ENCODE peak calls at places on chromosomes 2 and 18, in four cellular contexts. One of them, this sample, is unnamed.
A peak's percentile ranks its signal among the peaks of the same experiment; 100 is the strongest.

GRCh38 chr2:99354060-99354459 is 16.9 kb downstream of the EIF5B start:
- DNase-seq in endothelial cell of umbilical vein: no peak
- DNase-seq in lower leg skin: no peak
- DNase-seq in cardiac muscle cell: no peak
- DNase-seq in this sample: no peak

GRCh38 chr2:20052872-20053281 is 1.4 kb upstream of the LAPTM4A start:
- DNase-seq in endothelial cell of umbilical vein: peak; percentile 80
- DNase-seq in cardiac muscle cell: no peak
- DNase-seq in lower leg skin: peak; percentile 86
- DNase-seq in this sample: no peak

GRCh38 chr2:239864247-239865058 is 160.7 kb downstream of the NDUFA10 start:
- DNase-seq in endothelial cell of umbilical vein: no peak
- DNase-seq in cardiac muscle cell: no peak
- DNase-seq in lower leg skin: peak; percentile 5
- DNase-seq in this sample: peak; percentile 66

GRCh38 chr2:191533693-191534175 is 144.2 kb upstream of the NABP1 start:
- DNase-seq in lower leg skin: no peak
- DNase-seq in cardiac muscle cell: no peak
- DNase-seq in endothelial cell of umbilical vein: no peak
- DNase-seq in this sample: no peak

GRCh38 chr2:201978988-201979387 is 54.7 kb upstream of the FZD7 start:
- DNase-seq in cardiac muscle cell: no peak
- DNase-seq in endothelial cell of umbilical vein: no peak
- DNase-seq in lower leg skin: peak; percentile 39
- DNase-seq in this sample: no peak

GRCh38 chr2:189337648-189338047 is 103.6 kb upstream of the WDR75 start:
- DNase-seq in lower leg skin: no peak
- DNase-seq in endothelial cell of umbilical vein: no peak
- DNase-seq in cardiac muscle cell: no peak
- DNase-seq in this sample: no peak

GRCh38 chr2:240013343-240013742 is 11.8 kb downstream of the NDUFA10 start:
- DNase-seq in cardiac muscle cell: no peak
- DNase-seq in lower leg skin: no peak
- DNase-seq in endothelial cell of umbilical vein: peak; percentile 19
- DNase-seq in this sample: no peak

GRCh38 chr18:32328379-32328778 is 138.5 kb downstream of the MEP1B start:
- DNase-seq in lower leg skin: no peak
- DNase-seq in cardiac muscle cell: no peak
- DNase-seq in endothelial cell of umbilical vein: no peak
- DNase-seq in this sample: no peak

GRCh38 chr2:130393318-130393910 is 37.6 kb downstream of the PTPN18 start:
- DNase-seq in cardiac muscle cell: no peak
- DNase-seq in lower leg skin: no peak
- DNase-seq in endothelial cell of umbilical vein: no peak
- DNase-seq in this sample: no peak

GRCh38 chr18:74256190-74256589 is 35.6 kb downstream of the CYB5A start:
- DNase-seq in endothelial cell of umbilical vein: no peak
- DNase-seq in cardiac muscle cell: peak; percentile 62
- DNase-seq in lower leg skin: no peak
- DNase-seq in this sample: no peak

GRCh38 chr2:86025229-86025820 is 80.4 kb downstream of the POLR1A start:
- DNase-seq in lower leg skin: no peak
- DNase-seq in endothelial cell of umbilical vein: no peak
- DNase-seq in cardiac muscle cell: no peak
- DNase-seq in this sample: no peak

GRCh38 chr2:232338759-232339106 is 39.8 kb upstream of the ALPP start:
- DNase-seq in cardiac muscle cell: no peak
- DNase-seq in lower leg skin: no peak
- DNase-seq in endothelial cell of umbilical vein: no peak
- DNase-seq in this sample: no peak

GRCh38 chr18:80044072-80044471 is 9.8 kb downstream of the RBFA start:
- DNase-seq in endothelial cell of umbilical vein: no peak
- DNase-seq in lower leg skin: no peak
- DNase-seq in cardiac muscle cell: no peak
- DNase-seq in this sample: no peak

GRCh38 chr2:23803965-23804542 is 122.9 kb downstream of the ATAD2B start:
- DNase-seq in cardiac muscle cell: peak; percentile 35
- DNase-seq in endothelial cell of umbilical vein: peak; percentile 19
- DNase-seq in lower leg skin: no peak
- DNase-seq in this sample: no peak
- TF ChIP-seq CTCF in cardiac muscle cell: peak; percentile 39
- TF ChIP-seq CTCF in endothelial cell of umbilical vein: peak; percentile 10
- TF ChIP-seq CTCF in lower leg skin: no peak
- TF ChIP-seq CTCF in this sample: peak; percentile 35

GRCh38 chr2:29329899-29330298 is 214.7 kb downstream of the CLIP4 start:
- DNase-seq in cardiac muscle cell: no peak
- DNase-seq in endothelial cell of umbilical vein: no peak
- DNase-seq in lower leg skin: no peak
- DNase-seq in this sample: no peak
- TF ChIP-seq CTCF in cardiac muscle cell: peak; percentile 20
- TF ChIP-seq CTCF in endothelial cell of umbilical vein: peak; percentile 10
- TF ChIP-seq CTCF in lower leg skin: no peak
- TF ChIP-seq CTCF in this sample: peak; percentile 36

GRCh38 chr2:16566701-16567100 is 98.9 kb downstream of the CYRIA start:
- DNase-seq in cardiac muscle cell: no peak
- DNase-seq in lower leg skin: no peak
- DNase-seq in endothelial cell of umbilical vein: no peak
- DNase-seq in this sample: no peak
- TF ChIP-seq CTCF in cardiac muscle cell: no peak
- TF ChIP-seq CTCF in lower leg skin: no peak
- TF ChIP-seq CTCF in endothelial cell of umbilical vein: no peak
- TF ChIP-seq CTCF in this sample: no peak

GRCh38 chr2:169693344-169693743 is 861 bp downstream of the CFAP210 start:
- DNase-seq in cardiac muscle cell: no peak
- DNase-seq in endothelial cell of umbilical vein: peak; percentile 31
- DNase-seq in lower leg skin: no peak
- DNase-seq in this sample: no peak
- TF ChIP-seq CTCF in cardiac muscle cell: peak; percentile 2
- TF ChIP-seq CTCF in endothelial cell of umbilical vein: peak; percentile 30
- TF ChIP-seq CTCF in lower leg skin: no peak
- TF ChIP-seq CTCF in this sample: no peak

DNA sequence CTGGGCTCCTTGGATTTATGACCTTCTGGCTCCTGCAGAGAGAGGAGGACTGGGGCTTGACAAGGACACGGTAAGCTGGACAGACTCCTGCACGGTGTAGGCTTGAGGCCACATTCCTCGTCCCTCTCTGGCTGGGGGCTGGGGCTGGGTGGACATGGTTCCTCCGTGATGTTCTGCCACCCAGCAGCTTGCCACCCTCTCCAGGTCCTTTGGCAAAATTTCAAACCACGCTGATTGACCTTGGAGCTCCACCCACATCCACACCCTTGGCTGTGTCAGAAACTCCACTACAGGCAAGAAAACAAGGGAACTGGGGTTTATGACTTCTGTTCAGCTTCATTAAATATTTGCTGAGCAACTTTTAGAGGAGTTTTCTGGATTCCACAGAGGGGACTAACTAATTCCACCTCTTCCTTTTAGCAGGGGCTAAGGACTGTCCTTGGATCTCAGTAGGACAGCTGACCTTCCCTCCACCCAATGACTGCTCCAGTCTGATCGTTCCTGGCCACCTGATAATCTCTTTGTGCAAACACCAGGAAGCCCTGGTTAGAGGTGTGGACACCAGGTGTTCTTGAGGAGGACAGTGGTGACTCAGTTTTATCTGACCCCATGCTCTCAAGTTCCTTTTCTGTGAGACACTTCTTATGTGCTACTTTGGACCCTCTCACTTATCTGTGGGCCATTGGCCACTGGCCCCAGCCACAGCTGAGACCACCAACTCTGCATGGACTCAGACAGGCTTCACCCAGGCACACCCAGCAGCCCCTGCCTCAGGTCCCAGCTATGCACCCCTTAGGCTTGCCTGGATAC is 29.3 kb downstream of the GPR55 start:
- DNase-seq in cardiac muscle cell: no peak
- DNase-seq in endothelial cell of umbilical vein: no peak
- DNase-seq in lower leg skin: no peak
- DNase-seq in this sample: peak; percentile 56
- TF ChIP-seq CTCF in cardiac muscle cell: no peak
- TF ChIP-seq CTCF in endothelial cell of umbilical vein: no peak
- TF ChIP-seq CTCF in lower leg skin: no peak
- TF ChIP-seq CTCF in this sample: no peak

GRCh38 chr2:10877691-10878111 is 34.0 kb upstream of the KCNF1 start:
- DNase-seq in cardiac muscle cell: no peak
- DNase-seq in lower leg skin: no peak
- DNase-seq in endothelial cell of umbilical vein: no peak
- DNase-seq in this sample: peak; percentile 52

GRCh38 chr2:10879159-10879558 is 32.6 kb upstream of the KCNF1 start:
- DNase-seq in endothelial cell of umbilical vein: no peak
- DNase-seq in lower leg skin: no peak
- DNase-seq in cardiac muscle cell: no peak
- DNase-seq in this sample: peak; percentile 42

GRCh38 chr2:10878268-10878915 is 33.3 kb upstream of the KCNF1 start:
- DNase-seq in endothelial cell of umbilical vein: no peak
- DNase-seq in lower leg skin: no peak
- DNase-seq in cardiac muscle cell: no peak
- DNase-seq in this sample: peak; percentile 50

GRCh38 chr2:10880586-10881321 is 31.0 kb upstream of the KCNF1 start:
- DNase-seq in cardiac muscle cell: no peak
- DNase-seq in endothelial cell of umbilical vein: no peak
- DNase-seq in lower leg skin: no peak
- DNase-seq in this sample: peak; percentile 60

DNA sequence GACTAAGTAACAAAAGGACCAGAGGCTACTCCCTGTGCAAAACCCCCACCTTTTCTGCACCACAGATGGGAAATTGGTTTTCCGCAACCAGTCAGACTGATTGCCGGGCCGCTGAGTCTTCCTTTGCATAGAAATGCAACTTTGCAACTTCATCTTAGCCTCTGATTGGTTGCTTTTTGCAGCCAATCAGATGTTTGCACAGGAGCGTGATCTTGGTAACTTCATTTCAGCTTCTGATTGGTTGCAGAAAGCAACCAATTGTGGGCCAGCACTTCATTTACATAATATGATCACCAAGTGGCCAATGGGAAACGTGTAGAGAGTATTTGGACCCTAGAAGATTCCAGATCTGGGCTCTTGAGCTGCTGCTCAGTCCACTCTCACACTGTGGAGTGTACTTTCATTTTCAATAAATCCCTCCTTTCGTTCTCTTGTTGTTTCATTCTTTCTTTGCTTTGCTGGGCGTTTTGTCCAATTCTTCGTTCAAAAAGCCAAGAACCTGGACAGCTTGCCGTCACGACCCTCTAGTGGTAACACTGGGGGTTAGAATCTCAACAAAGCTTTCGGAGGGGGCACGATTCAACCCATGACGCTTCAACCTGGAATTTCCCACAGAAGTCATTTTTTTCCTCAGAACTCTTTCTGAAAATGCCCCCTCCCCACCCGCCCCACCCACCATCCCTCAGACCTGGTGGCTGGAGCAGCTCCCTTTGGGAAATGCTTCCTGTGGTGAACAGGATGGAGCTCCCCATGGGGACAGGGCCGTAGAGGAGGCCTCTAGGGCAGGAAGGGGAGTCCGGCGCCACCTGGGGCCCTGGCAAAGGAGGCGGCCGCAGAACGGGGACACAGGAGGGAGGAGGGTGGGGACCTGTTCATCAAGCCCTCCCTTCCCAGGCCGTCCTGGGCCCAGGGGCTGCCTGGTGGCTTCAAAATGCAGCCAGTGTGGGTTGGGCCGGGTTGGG is 31.8 kb upstream of the KCNF1 start:
- DNase-seq in lower leg skin: no peak
- DNase-seq in endothelial cell of umbilical vein: no peak
- DNase-seq in cardiac muscle cell: no peak
- DNase-seq in this sample: peak; percentile 3
- TF ChIP-seq CTCF in lower leg skin: no peak
- TF ChIP-seq CTCF in endothelial cell of umbilical vein: no peak
- TF ChIP-seq CTCF in cardiac muscle cell: no peak
- TF ChIP-seq CTCF in this sample: peak; percentile 36

GRCh38 chr2:44389895-44390294 is 28.1 kb downstream of the CAMKMT start:
- DNase-seq in cardiac muscle cell: no peak
- DNase-seq in endothelial cell of umbilical vein: peak; percentile 4
- DNase-seq in lower leg skin: no peak
- DNase-seq in this sample: no peak
- TF ChIP-seq CTCF in cardiac muscle cell: peak; percentile 38
- TF ChIP-seq CTCF in endothelial cell of umbilical vein: peak; percentile 14
- TF ChIP-seq CTCF in lower leg skin: no peak
- TF ChIP-seq CTCF in this sample: peak; percentile 65

GRCh38 chr2:65364986-65365733 is 67.2 kb downstream of the SPRED2 start:
- DNase-seq in endothelial cell of umbilical vein: no peak
- DNase-seq in lower leg skin: no peak
- DNase-seq in cardiac muscle cell: no peak
- DNase-seq in this sample: no peak

GRCh38 chr2:65361623-65362022 is 70.8 kb downstream of the SPRED2 start:
- DNase-seq in endothelial cell of umbilical vein: no peak
- DNase-seq in cardiac muscle cell: no peak
- DNase-seq in lower leg skin: no peak
- DNase-seq in this sample: no peak

GRCh38 chr2:65367517-65367916 is 64.9 kb downstream of the SPRED2 start:
- DNase-seq in endothelial cell of umbilical vein: peak; percentile 43
- DNase-seq in cardiac muscle cell: no peak
- DNase-seq in lower leg skin: peak; percentile 49
- DNase-seq in this sample: no peak

GRCh38 chr2:65366595-65367125 is 65.7 kb downstream of the SPRED2 start:
- DNase-seq in cardiac muscle cell: no peak
- DNase-seq in endothelial cell of umbilical vein: peak; percentile 97
- DNase-seq in lower leg skin: peak; percentile 36
- DNase-seq in this sample: no peak

DNA sequence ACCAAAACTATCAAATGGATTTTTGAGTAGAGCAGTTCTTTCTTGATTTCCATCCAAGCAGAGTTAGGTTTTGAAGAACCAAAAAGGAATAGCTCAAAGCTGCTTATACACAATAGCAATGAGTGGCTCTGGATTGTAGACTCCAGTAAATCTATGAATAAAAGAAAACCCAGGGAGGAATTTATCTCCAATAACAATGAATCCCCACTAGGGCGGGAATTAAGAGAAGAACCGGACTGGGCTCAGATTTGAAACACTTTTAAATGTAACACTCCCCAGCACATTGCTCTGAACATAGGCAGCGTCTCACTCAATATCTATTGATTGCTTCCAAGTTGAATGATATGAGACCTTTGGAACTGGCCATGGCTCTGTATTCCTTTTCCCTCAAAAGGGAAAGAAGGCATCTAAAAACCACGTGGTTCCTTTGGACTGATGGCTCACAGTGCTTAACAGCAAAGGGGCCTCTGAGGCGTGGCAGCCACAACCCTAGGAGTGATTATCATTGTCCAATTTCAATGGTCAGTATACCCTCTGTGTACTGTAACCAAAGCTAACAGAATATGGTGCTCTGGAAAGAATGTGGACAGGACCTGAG is 68.2 kb downstream of the SPRED2 start:
- DNase-seq in lower leg skin: no peak
- DNase-seq in endothelial cell of umbilical vein: no peak
- DNase-seq in cardiac muscle cell: no peak
- DNase-seq in this sample: no peak
- TF ChIP-seq CTCF in lower leg skin: no peak
- TF ChIP-seq CTCF in endothelial cell of umbilical vein: no peak
- TF ChIP-seq CTCF in cardiac muscle cell: no peak
- TF ChIP-seq CTCF in this sample: peak; percentile 51

DNA sequence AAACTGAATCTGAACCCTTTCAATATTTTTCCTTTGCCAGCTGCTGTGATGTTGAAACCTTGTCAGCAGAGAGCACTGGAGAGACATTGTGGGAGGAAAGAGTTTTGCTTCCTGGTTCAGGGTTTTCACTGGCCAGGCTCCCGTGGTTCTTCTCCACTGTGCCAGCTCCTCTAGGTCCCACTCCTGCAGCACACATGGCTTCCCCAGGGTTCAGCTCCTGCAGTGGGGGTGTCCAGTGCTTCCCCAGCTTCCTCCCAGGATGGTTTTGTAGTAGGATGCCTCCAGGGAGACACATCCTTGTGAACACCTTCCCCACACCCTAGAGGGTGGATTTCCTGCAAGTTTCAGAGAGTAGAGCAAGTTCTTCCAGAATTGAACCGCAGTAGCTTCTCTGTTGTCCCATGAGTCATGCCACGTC is 24.0 kb upstream of the SULT1C3 start:
- DNase-seq in cardiac muscle cell: peak; percentile 4
- DNase-seq in endothelial cell of umbilical vein: no peak
- DNase-seq in lower leg skin: no peak
- DNase-seq in this sample: no peak
- TF ChIP-seq CTCF in cardiac muscle cell: peak; percentile 46
- TF ChIP-seq CTCF in endothelial cell of umbilical vein: no peak
- TF ChIP-seq CTCF in lower leg skin: no peak
- TF ChIP-seq CTCF in this sample: peak; percentile 48